ENCODE peak calls at places on chromosomes 3 and 15, in five cellular contexts. O is GM23338, C is coronary artery, Z is brain pericyte, P is cardiac fibroblast. H is an unnamed sample.

GRCh38 chr3:10495003-10495402 is 10.4 kb downstream of the ATP2B2 start:
- DNase-seq in O (peak; percentile 27), C (no peak), Z (no peak), P (peak; percentile 39), H (peak; percentile 70)

GRCh38 chr15:57060799-57061198 is 142.4 kb downstream of the TCF12 start:
- DNase-seq in O (no peak), C (no peak), Z (no peak), P (peak; percentile 93), H (no peak)

GRCh38 chr15:54131410-54131809 is 153.2 kb downstream of the UNC13C start:
- DNase-seq in O (no peak), C (no peak), Z (no peak), P (peak; percentile 27), H (no peak)

GRCh38 chr3:31895471-31895870 is 85.6 kb downstream of the OSBPL10 start:
- DNase-seq in O (no peak), C (no peak), Z (no peak), P (peak; percentile 52), H (no peak)

GRCh38 chr15:90412356-90413194 is 24.5 kb downstream of the IQGAP1 start:
- DNase-seq in O (peak; percentile 87), C (no peak), Z (no peak), P (peak; percentile 64), H (peak; percentile 73)

GRCh38 chr15:51687565-51687964 is 6.3 kb downstream of the SCG3 start:
- DNase-seq in O (no peak), C (no peak), Z (no peak), P (no peak), H (no peak)

GRCh38 chr3:10816019-10816862 is at the start of gene SLC6A11:
- DNase-seq in O (peak; percentile 70), C (no peak), Z (no peak), P (no peak), H (peak; percentile 84)

GRCh38 chr3:187183210-187183862 is 13.9 kb upstream of the RTP1 start:
- DNase-seq in O (no peak), C (no peak), Z (no peak), P (peak; percentile 65), H (peak; percentile 64)

GRCh38 chr15:28132524-28133275 is 33.6 kb upstream of the OCA2 start:
- DNase-seq in O (no peak), C (no peak), Z (no peak), P (peak; percentile 65), H (no peak)

GRCh38 chr15:63978511-63979226 is 67.6 kb downstream of the DAPK2 start:
- DNase-seq in O (no peak), C (peak; percentile 56), Z (no peak), P (no peak), H (peak; percentile 42)

GRCh38 chr3:48157950-48158376 is 30.3 kb downstream of the CDC25A start:
- DNase-seq in O (peak; percentile 87), C (no peak), Z (no peak), P (peak; percentile 82), H (peak; percentile 93)

GRCh38 chr3:170307998-170308398 is 49.5 kb upstream of the SKIL start:
- DNase-seq in O (peak; percentile 15), C (no peak), Z (no peak), P (peak; percentile 58), H (peak; percentile 50)

GRCh38 chr3:35707904-35708303 is 68.6 kb downstream of the ARPP21 start:
- DNase-seq in O (no peak), C (no peak), Z (no peak), P (peak; percentile 33), H (no peak)

GRCh38 chr3:4474683-4475490 is 7.8 kb upstream of the SUMF1 start:
- DNase-seq in O (peak; percentile 23), C (peak; percentile 83), Z (peak; percentile 43), P (peak; percentile 94), H (no peak)

GRCh38 chr15:32908135-32908801 is 190.5 kb downstream of the GREM1 start:
- DNase-seq in O (no peak), C (no peak), Z (no peak), P (peak; percentile 68), H (no peak)

GRCh38 chr3:46097691-46098241 is 70.5 kb upstream of the XCR1 start:
- DNase-seq in O (no peak), C (no peak), Z (no peak), P (peak; percentile 89), H (no peak)

GRCh38 chr15:88649753-88650551 is 11.1 kb downstream of the ISG20 start:
- DNase-seq in O (no peak), C (peak; percentile 62), Z (no peak), P (no peak), H (no peak)

GRCh38 chr15:26260517-26261133 is 397.5 kb upstream of the ATP10A start:
- DNase-seq in O (peak; percentile 86), C (no peak), Z (no peak), P (peak; percentile 17), H (peak; percentile 87)

GRCh38 chr3:33173103-33173502 is 45.5 kb downstream of the SUSD5 start:
- DNase-seq in O (no peak), C (no peak), Z (no peak), P (no peak), H (no peak)

GRCh38 chr3:160372780-160373179 is 26.2 kb downstream of the IFT80 start:
- DNase-seq in O (no peak), C (no peak), Z (peak; percentile 24), P (peak; percentile 71), H (no peak)

GRCh38 chr15:73127302-73127936 is 75.2 kb downstream of the NEO1 start:
- DNase-seq in O (peak; percentile 74), C (no peak), Z (no peak), P (peak; percentile 44), H (peak; percentile 76)

GRCh38 chr15:53033709-53034108 is 243.6 kb upstream of the ONECUT1 start:
- DNase-seq in O (no peak), C (no peak), Z (no peak), P (no peak), H (no peak)

GRCh38 chr3:123492188-123492587 is 43.3 kb upstream of the ADCY5 start:
- DNase-seq in O (no peak), C (no peak), Z (no peak), P (no peak), H (no peak)

GRCh38 chr3:23712656-23713559 is 92.8 kb upstream of the UBE2E1 start:
- DNase-seq in O (peak; percentile 95), C (no peak), Z (peak; percentile 57), P (peak; percentile 69), H (peak; percentile 91)

GRCh38 chr15:82832601-82833209 is 23.3 kb downstream of the WHAMM start:
- DNase-seq in O (no peak), C (no peak), Z (no peak), P (peak; percentile 90), H (no peak)

GRCh38 chr15:78368671-78369070 is 28.5 kb downstream of the CRABP1 start:
- DNase-seq in O (peak; percentile 26), C (no peak), Z (no peak), P (no peak), H (peak; percentile 84)

GRCh38 chr3:41175365-41175764 is 23.9 kb upstream of the CTNNB1 start:
- DNase-seq in O (peak; percentile 16), C (no peak), Z (no peak), P (peak; percentile 33), H (peak; percentile 58)

GRCh38 chr3:69246612-69247011 is 124.2 kb upstream of the LMOD3 start:
- DNase-seq in O (no peak), C (no peak), Z (no peak), P (no peak), H (no peak)

GRCh38 chr3:37475435-37475834 is 301.1 kb upstream of the LRRFIP2 start:
- DNase-seq in O (no peak), C (no peak), Z (no peak), P (peak; percentile 6), H (no peak)

GRCh38 chr3:157098823-157099185 is 61.1 kb downstream of the CCNL1 start:
- DNase-seq in O (no peak), C (no peak), Z (no peak), P (peak; percentile 57), H (no peak)

GRCh38 chr3:127784283-127784682 is 38.0 kb downstream of the MGLL start:
- DNase-seq in O (no peak), C (no peak), Z (no peak), P (no peak), H (no peak)

GRCh38 chr15:66251790-66252355 is 1.7 kb downstream of the MEGF11 start:
- DNase-seq in O (peak; percentile 65), C (no peak), Z (no peak), P (no peak), H (no peak)

GRCh38 chr15:69200773-69201745 is 40.6 kb downstream of the GLCE start:
- DNase-seq in O (peak; percentile 28), C (no peak), Z (no peak), P (no peak), H (no peak)

GRCh38 chr15:58077427-58077826 is 11.9 kb upstream of the ALDH1A2 start:
- DNase-seq in O (peak; percentile 51), C (no peak), Z (no peak), P (peak; percentile 35), H (no peak)

GRCh38 chr15:60830479-60830878 is 351.5 kb upstream of the ICE2 start:
- DNase-seq in O (no peak), C (no peak), Z (no peak), P (peak; percentile 82), H (no peak)

GRCh38 chr3:77601853-77602440 is 562.0 kb downstream of the ROBO2 start:
- DNase-seq in O (no peak), C (no peak), Z (no peak), P (no peak), H (no peak)